ENCODE peak calls at places on chromosomes 11 and 22, in four cellular contexts. P is SK-N-SH, I is pancreas, O is lung. G is an unnamed sample. For H3K4me1 and H3K27me3, the result is how much of the 10 kb centered on the place peaks cover.

GRCh38 chr22:23282089-23282501 is 101.8 kb downstream of the BCR start:
- DNase-seq in P (no peak), I (peak), O (peak), G (peak)

GRCh38 chr11:95680169-95680929 is 109.2 kb downstream of the FAM76B start:
- DNase-seq in P (no peak), I (no peak), O (no peak), G (no peak)

GRCh38 chr11:76885390-76886097 is 24.8 kb downstream of the ACER3 start:
- DNase-seq in P (no peak), I (no peak), O (peak), G (no peak)

GRCh38 chr22:19223110-19223509 is 44.6 kb upstream of the SLC25A1 start:
- DNase-seq in P (no peak), I (no peak), O (no peak), G (no peak)

GRCh38 chr22:39530136-39530535 is 2.4 kb downstream of the RPS19BP1 start:
- DNase-seq in P (no peak), I (no peak), O (no peak), G (no peak)

GRCh38 chr11:130786987-130787688 is 129.1 kb downstream of the SNX19 start:
- DNase-seq in P (no peak), I (peak), O (no peak), G (no peak)

GRCh38 chr11:21037836-21038235 is 368.4 kb downstream of the NELL1 start:
- DNase-seq in P (no peak), I (no peak), O (no peak), G (no peak)

GRCh38 chr22:24185001-24185500 is 3.8 kb downstream of the SUSD2 start:
- DNase-seq in P (peak), I (peak), O (no peak), G (peak)

GRCh38 chr11:109033627-109034340 is 368.9 kb downstream of the DDX10 start:
- DNase-seq in P (no peak), I (no peak), O (no peak), G (no peak)

GRCh38 chr11:114174712-114175495 is 115.4 kb downstream of the ZBTB16 start:
- DNase-seq in P (no peak), I (no peak), O (no peak), G (no peak)

GRCh38 chr22:19802881-19803735 is 42.5 kb downstream of the TBX1 start:
- DNase-seq in P (peak), I (no peak), O (no peak), G (peak)

GRCh38 chr22:46977656-46978343 is 215.3 kb downstream of the TBC1D22A start:
- DNase-seq in P (no peak), I (no peak), O (no peak), G (no peak)

GRCh38 chr11:100748153-100748552 is 61.1 kb downstream of the ARHGAP42 start:
- DNase-seq in P (no peak), I (no peak), O (no peak), G (no peak)

GRCh38 chr22:28237092-28237491 is 318.0 kb upstream of the PITPNB start:
- DNase-seq in P (no peak), I (no peak), O (no peak), G (no peak)

GRCh38 chr11:111932605-111932938 is 4.6 kb upstream of the DIXDC1 start:
- DNase-seq in P (no peak), I (no peak), O (no peak), G (no peak)
- H3K4me1 ChIP-seq in P (under half), I (under half), O (under half), G (under half)

GRCh38 chr11:134472188-134472455 is 60.1 kb upstream of the B3GAT1 start:
- DNase-seq in P (no peak), I (no peak), O (no peak), G (no peak)

GRCh38 chr11:134469627-134470026 is 57.6 kb upstream of the B3GAT1 start:
- DNase-seq in P (peak), I (no peak), O (no peak), G (no peak)

GRCh38 chr11:134474070-134474860 is 62.2 kb upstream of the B3GAT1 start:
- DNase-seq in P (no peak), I (no peak), O (no peak), G (no peak)

GRCh38 chr11:134470238-134470637 is 58.2 kb upstream of the B3GAT1 start:
- DNase-seq in P (no peak), I (no peak), O (no peak), G (no peak)

DNA sequence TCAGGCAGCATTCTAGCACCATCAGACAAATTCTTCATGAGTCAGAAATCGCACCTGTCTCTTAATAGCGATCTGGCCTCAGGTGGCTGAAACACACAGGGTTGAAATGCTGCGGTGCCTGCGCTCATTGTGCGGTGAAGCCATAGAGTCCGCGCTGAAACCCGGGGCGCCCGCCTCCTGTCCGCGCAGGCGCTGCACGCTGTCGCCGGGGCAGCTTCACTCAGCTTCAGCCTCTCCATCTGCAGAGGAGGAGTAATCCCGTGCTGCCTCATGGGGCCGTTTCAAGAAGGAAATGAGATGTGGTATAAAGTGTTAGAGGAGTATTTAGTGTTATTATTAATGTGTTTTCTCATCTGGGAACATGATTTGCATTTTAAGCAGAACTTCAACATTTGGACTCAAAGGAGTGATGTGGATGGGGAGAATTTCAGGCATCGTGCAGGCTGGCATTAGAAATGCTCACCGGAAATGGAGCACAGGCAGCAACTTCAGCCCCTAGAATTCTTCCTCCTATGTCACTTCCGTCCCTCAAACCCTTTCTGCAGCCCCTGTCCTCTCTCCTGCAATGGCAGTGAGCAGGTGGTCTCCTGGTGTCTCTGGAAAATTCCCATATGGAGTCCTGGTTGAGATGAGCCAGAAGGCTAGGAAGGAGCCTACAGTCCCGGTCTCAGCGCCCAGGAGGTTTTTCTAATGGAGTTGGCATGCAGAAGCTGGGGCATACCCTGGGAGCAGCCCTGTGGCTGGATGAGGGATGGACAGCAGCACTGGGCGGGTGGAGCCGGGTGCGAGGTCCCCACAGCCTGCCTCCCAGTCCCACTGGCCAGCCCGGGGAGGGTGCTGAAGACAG is 59.5 kb upstream of the B3GAT1 start:
- DNase-seq in P (peak), I (no peak), O (no peak), G (no peak)
- H3K27me3 ChIP-seq in P (under half), I (under half), O (under half), G (half or more)

DNA sequence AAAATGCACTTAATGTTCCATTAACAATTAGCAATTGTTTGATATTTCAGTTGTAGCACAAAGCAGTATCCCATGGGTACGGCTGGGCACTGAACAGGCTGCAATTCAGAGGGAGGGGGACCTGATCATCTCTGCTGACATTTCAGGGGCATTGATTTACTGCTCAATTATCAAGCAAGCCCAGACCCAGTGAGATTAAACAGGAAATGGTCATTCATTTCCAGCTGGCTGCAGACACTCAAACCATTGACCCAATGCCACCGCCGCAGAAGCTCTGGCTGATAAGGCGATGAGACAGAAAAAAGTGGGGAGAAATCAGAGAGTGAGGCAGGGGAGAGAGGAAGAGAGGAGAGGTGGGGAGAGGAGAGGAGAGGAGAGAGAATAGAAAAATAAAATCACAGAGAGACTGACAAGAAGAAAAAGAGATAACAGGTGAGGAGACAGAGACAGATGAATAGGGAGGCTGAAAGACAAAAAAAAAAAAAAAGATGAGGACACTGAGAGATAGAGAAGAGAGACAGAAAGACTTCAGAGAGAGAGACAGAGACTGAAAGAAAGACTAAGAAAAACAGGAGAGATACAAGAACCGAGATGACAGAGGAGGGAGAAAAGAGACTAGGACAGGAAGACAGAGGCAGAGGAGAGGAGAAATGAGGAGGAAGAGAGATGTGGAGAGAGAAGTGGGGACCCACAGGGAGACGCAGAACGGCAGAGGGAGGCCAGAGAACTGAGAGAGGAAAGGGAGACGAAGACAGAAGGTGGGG is 962 bp downstream of the GPR83 start:
- DNase-seq in P (peak), I (no peak), O (no peak), G (no peak)
- H3K4me3 ChIP-seq in P (no peak), I (no peak), O (no peak), G (peak)

DNA sequence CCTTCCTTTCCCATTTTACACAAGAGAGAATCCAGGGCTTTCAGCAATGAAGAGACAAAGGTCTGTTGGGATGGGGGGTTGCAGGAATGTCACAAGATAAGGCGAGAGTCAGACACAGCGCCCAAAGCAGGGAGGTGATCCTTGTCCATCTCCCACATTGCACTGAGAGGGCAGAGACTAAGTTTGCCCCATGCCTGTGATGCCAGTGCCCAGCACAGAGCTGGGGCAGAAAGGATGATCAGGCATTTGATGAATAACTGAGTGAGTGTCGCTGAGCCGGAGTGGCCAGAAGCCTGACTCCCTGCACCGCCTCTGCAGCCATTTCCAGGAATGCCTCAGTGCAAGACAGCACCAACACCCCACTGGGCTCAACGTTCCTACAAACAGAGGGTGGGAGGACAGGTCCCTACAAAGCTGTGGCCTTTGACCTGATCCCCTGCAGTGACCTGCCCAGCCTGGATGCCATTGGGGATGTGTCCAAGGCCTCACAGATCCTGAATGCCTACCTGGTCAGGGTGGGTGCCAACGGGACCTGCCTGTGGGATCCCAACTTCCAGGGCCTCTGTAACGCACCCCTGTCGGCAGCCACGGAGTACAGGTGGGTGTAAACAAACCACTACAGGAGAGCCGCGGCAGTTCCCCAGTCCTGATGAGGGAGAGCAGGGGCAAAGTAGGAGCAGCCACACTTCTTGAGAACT is 2.3 kb downstream of the UPK3A start:
- DNase-seq in P (no peak), I (no peak), O (no peak), G (no peak)
- H3K4me1 ChIP-seq in P (under half), I (under half), O (under half), G (under half)

GRCh38 chr11:117642396-117642795 is 154.6 kb downstream of the DSCAML1 start:
- DNase-seq in P (no peak), I (no peak), O (no peak), G (no peak)

GRCh38 chr11:117638913-117639543 is 158.0 kb downstream of the DSCAML1 start:
- DNase-seq in P (no peak), I (no peak), O (no peak), G (no peak)

GRCh38 chr11:117639601-117640000 is 157.4 kb downstream of the DSCAML1 start:
- DNase-seq in P (no peak), I (no peak), O (no peak), G (no peak)

GRCh38 chr11:117640041-117640440 is 157.0 kb downstream of the DSCAML1 start:
- DNase-seq in P (no peak), I (no peak), O (no peak), G (no peak)

GRCh38 chr11:117641008-117641915 is 155.8 kb downstream of the DSCAML1 start:
- DNase-seq in P (no peak), I (no peak), O (no peak), G (no peak)
- H3K27me3 ChIP-seq in P (under half), I (under half), O (under half), G (under half)

DNA sequence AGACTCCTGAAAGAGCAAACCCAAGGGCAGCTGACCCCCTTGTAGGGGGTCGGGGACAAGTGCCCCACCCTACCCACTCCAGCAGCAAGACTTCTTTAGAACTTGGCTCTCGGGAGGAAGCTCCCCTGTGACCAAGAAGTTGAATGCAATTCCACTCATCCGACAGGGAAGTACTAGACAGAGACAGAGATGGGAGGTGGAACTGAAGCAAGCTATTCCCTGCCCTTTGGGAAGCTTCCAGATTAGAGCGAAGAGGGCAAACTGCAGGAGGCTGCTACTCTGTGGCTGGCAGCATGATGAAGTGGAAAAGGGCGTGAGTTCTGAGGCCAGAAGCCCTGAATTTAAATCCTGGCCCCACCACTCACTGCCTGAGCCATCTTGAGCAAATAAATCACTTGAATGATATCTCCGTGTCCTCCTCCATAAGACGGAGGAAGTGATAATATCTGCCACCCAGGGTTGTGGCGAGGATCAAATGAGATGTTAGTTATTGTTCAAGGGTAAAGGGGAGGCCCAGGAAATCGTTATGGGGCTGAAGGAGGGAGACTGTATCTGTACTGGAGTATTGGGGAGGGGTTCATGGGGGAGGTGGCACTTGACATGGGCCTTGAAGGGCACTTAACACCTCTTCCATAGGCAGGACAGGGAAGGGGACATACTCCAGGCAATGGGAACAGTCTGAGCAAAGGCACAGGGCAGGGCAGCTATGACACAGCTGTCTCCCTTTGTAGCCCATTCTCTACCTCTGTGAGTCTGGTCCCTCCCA is 16.2 kb upstream of the DGKZ start:
- DNase-seq in P (no peak), I (no peak), O (no peak), G (no peak)
- H3K4me3 ChIP-seq in P (no peak), I (no peak), O (no peak), G (no peak)

G was measured in left ventricle myocardium inferior.